ENCODE peak calls at places on chromosomes 4 and X, in five cellular contexts. One of them, this sample, is unnamed.

GRCh38 chr4:68906238-68907137 is 45.1 kb downstream of the UGT2A3 start:
- DNase-seq in AG04450: no peak
- DNase-seq in activated B cell treated with CpG ODN at 0.5 μM for 24 hours: no peak
- DNase-seq in dorsolateral prefrontal cortex: no peak
- DNase-seq in HCT116: no peak
- DNase-seq in this sample: no peak

GRCh38 chrX:129925305-129926092 is 19.5 kb downstream of the UTP14A start:
- DNase-seq in AG04450: peak; percentile 53
- DNase-seq in activated B cell treated with CpG ODN at 0.5 μM for 24 hours: peak; percentile 30
- DNase-seq in dorsolateral prefrontal cortex: peak; percentile 43
- DNase-seq in HCT116: peak; percentile 44
- DNase-seq in this sample: no peak

GRCh38 chrX:55161581-55161980 is 58.6 kb upstream of the PAGE5 start:
- DNase-seq in AG04450: no peak
- DNase-seq in activated B cell treated with CpG ODN at 0.5 μM for 24 hours: no peak
- DNase-seq in dorsolateral prefrontal cortex: no peak
- DNase-seq in HCT116: no peak
- DNase-seq in this sample: no peak

GRCh38 chr4:89838005-89838404 is 1.0 kb upstream of the SNCA start:
- DNase-seq in AG04450: no peak
- DNase-seq in activated B cell treated with CpG ODN at 0.5 μM for 24 hours: no peak
- DNase-seq in dorsolateral prefrontal cortex: no peak
- DNase-seq in HCT116: no peak
- DNase-seq in this sample: no peak

GRCh38 chrX:119189586-119189985 is 46.5 kb upstream of the PGRMC1 start:
- DNase-seq in AG04450: no peak
- DNase-seq in activated B cell treated with CpG ODN at 0.5 μM for 24 hours: no peak
- DNase-seq in dorsolateral prefrontal cortex: no peak
- DNase-seq in HCT116: no peak
- DNase-seq in this sample: no peak

GRCh38 chr4:165006457-165006856 is 25.3 kb upstream of the TRIM60 start:
- DNase-seq in AG04450: no peak
- DNase-seq in activated B cell treated with CpG ODN at 0.5 μM for 24 hours: no peak
- DNase-seq in dorsolateral prefrontal cortex: no peak
- DNase-seq in HCT116: no peak
- DNase-seq in this sample: no peak

GRCh38 chr4:159856451-159856850 is 753.6 kb downstream of the RAPGEF2 start:
- DNase-seq in AG04450: no peak
- DNase-seq in activated B cell treated with CpG ODN at 0.5 μM for 24 hours: no peak
- DNase-seq in dorsolateral prefrontal cortex: no peak
- DNase-seq in HCT116: no peak
- DNase-seq in this sample: no peak

GRCh38 chrX:24646745-24647182 is 383 bp downstream of the PCYT1B start:
- DNase-seq in AG04450: no peak
- DNase-seq in activated B cell treated with CpG ODN at 0.5 μM for 24 hours: no peak
- DNase-seq in dorsolateral prefrontal cortex: no peak
- DNase-seq in HCT116: no peak
- DNase-seq in this sample: no peak

GRCh38 chr4:110624904-110625494 is 2.1 kb upstream of the PITX2 start:
- DNase-seq in AG04450: no peak
- DNase-seq in activated B cell treated with CpG ODN at 0.5 μM for 24 hours: no peak
- DNase-seq in dorsolateral prefrontal cortex: no peak
- DNase-seq in HCT116: no peak
- DNase-seq in this sample: no peak

GRCh38 chrX:38375888-38376287 is 23.5 kb downstream of the OTC start:
- DNase-seq in AG04450: no peak
- DNase-seq in activated B cell treated with CpG ODN at 0.5 μM for 24 hours: no peak
- DNase-seq in dorsolateral prefrontal cortex: no peak
- DNase-seq in HCT116: peak; percentile 0
- DNase-seq in this sample: no peak

GRCh38 chrX:150913511-150913910 is 15.0 kb upstream of the CD99L2 start:
- DNase-seq in AG04450: no peak
- DNase-seq in activated B cell treated with CpG ODN at 0.5 μM for 24 hours: no peak
- DNase-seq in dorsolateral prefrontal cortex: no peak
- DNase-seq in HCT116: no peak
- DNase-seq in this sample: no peak

GRCh38 chr4:142944565-142944964 is 98.5 kb upstream of the INPP4B start:
- DNase-seq in AG04450: no peak
- DNase-seq in activated B cell treated with CpG ODN at 0.5 μM for 24 hours: no peak
- DNase-seq in dorsolateral prefrontal cortex: no peak
- DNase-seq in HCT116: no peak
- DNase-seq in this sample: no peak

GRCh38 chr4:7992846-7993245 is 53.2 kb upstream of the AFAP1 start:
- DNase-seq in AG04450: no peak
- DNase-seq in activated B cell treated with CpG ODN at 0.5 μM for 24 hours: no peak
- DNase-seq in dorsolateral prefrontal cortex: no peak
- DNase-seq in HCT116: no peak
- DNase-seq in this sample: no peak

GRCh38 chr4:158930573-158930972 is 161.7 kb downstream of the FNIP2 start:
- DNase-seq in AG04450: no peak
- DNase-seq in activated B cell treated with CpG ODN at 0.5 μM for 24 hours: no peak
- DNase-seq in dorsolateral prefrontal cortex: no peak
- DNase-seq in HCT116: no peak
- DNase-seq in this sample: no peak

GRCh38 chr4:40283968-40284367 is 51.2 kb upstream of the CHRNA9 start:
- DNase-seq in AG04450: no peak
- DNase-seq in activated B cell treated with CpG ODN at 0.5 μM for 24 hours: no peak
- DNase-seq in dorsolateral prefrontal cortex: no peak
- DNase-seq in HCT116: peak; percentile 91
- DNase-seq in this sample: no peak

GRCh38 chr4:108940086-108941033 is 177.5 kb upstream of the ETNPPL start:
- DNase-seq in AG04450: no peak
- DNase-seq in activated B cell treated with CpG ODN at 0.5 μM for 24 hours: no peak
- DNase-seq in dorsolateral prefrontal cortex: no peak
- DNase-seq in HCT116: no peak
- DNase-seq in this sample: no peak

GRCh38 chr4:183905081-183905592 is at the start of gene STOX2:
- DNase-seq in AG04450: no peak
- DNase-seq in activated B cell treated with CpG ODN at 0.5 μM for 24 hours: no peak
- DNase-seq in dorsolateral prefrontal cortex: peak; percentile 72
- DNase-seq in HCT116: no peak
- DNase-seq in this sample: peak; percentile 38

GRCh38 chr4:4430492-4431195 is 43.7 kb downstream of the NSG1 start:
- DNase-seq in AG04450: peak; percentile 49
- DNase-seq in activated B cell treated with CpG ODN at 0.5 μM for 24 hours: no peak
- DNase-seq in dorsolateral prefrontal cortex: no peak
- DNase-seq in HCT116: peak; percentile 39
- DNase-seq in this sample: no peak

GRCh38 chr4:41933997-41934812 is 1.0 kb upstream of the TMEM33 start:
- DNase-seq in AG04450: no peak
- DNase-seq in activated B cell treated with CpG ODN at 0.5 μM for 24 hours: no peak
- DNase-seq in dorsolateral prefrontal cortex: no peak
- DNase-seq in HCT116: peak; percentile 16
- DNase-seq in this sample: no peak

GRCh38 chr4:147984065-147984777 is 252.3 kb downstream of the ARHGAP10 start:
- DNase-seq in AG04450: peak; percentile 21
- DNase-seq in activated B cell treated with CpG ODN at 0.5 μM for 24 hours: no peak
- DNase-seq in dorsolateral prefrontal cortex: no peak
- DNase-seq in HCT116: peak; percentile 13
- DNase-seq in this sample: peak; percentile 52

GRCh38 chr4:38268108-38268507 is 307.9 kb downstream of the PTTG2 start:
- DNase-seq in AG04450: no peak
- DNase-seq in activated B cell treated with CpG ODN at 0.5 μM for 24 hours: no peak
- DNase-seq in dorsolateral prefrontal cortex: no peak
- DNase-seq in HCT116: no peak
- DNase-seq in this sample: no peak

GRCh38 chr4:10048931-10049655 is 27.8 kb upstream of the SLC2A9 start:
- DNase-seq in AG04450: no peak
- DNase-seq in activated B cell treated with CpG ODN at 0.5 μM for 24 hours: no peak
- DNase-seq in dorsolateral prefrontal cortex: no peak
- DNase-seq in HCT116: no peak
- DNase-seq in this sample: no peak

GRCh38 chr4:100819505-100819904 is 301.7 kb upstream of the EMCN start:
- DNase-seq in AG04450: no peak
- DNase-seq in activated B cell treated with CpG ODN at 0.5 μM for 24 hours: no peak
- DNase-seq in dorsolateral prefrontal cortex: peak; percentile 39
- DNase-seq in HCT116: no peak
- DNase-seq in this sample: no peak

GRCh38 chr4:157012781-157013180 is 41.2 kb upstream of the PDGFC start:
- DNase-seq in AG04450: no peak
- DNase-seq in activated B cell treated with CpG ODN at 0.5 μM for 24 hours: no peak
- DNase-seq in dorsolateral prefrontal cortex: no peak
- DNase-seq in HCT116: no peak
- DNase-seq in this sample: no peak

GRCh38 chr4:111398906-111399330 is 746.3 kb upstream of the FAM241A start:
- DNase-seq in AG04450: no peak
- DNase-seq in activated B cell treated with CpG ODN at 0.5 μM for 24 hours: no peak
- DNase-seq in dorsolateral prefrontal cortex: no peak
- DNase-seq in HCT116: no peak
- DNase-seq in this sample: no peak

GRCh38 chr4:88138561-88138960 is 19.9 kb downstream of the ABCG2 start:
- DNase-seq in AG04450: peak; percentile 63
- DNase-seq in activated B cell treated with CpG ODN at 0.5 μM for 24 hours: no peak
- DNase-seq in dorsolateral prefrontal cortex: no peak
- DNase-seq in HCT116: no peak
- DNase-seq in this sample: no peak

GRCh38 chrX:67426946-67427345 is 116.9 kb upstream of the AR start:
- DNase-seq in AG04450: no peak
- DNase-seq in activated B cell treated with CpG ODN at 0.5 μM for 24 hours: no peak
- DNase-seq in dorsolateral prefrontal cortex: no peak
- DNase-seq in HCT116: no peak
- DNase-seq in this sample: no peak

GRCh38 chr4:19971829-19972228 is 279.9 kb upstream of the SLIT2 start:
- DNase-seq in AG04450: no peak
- DNase-seq in activated B cell treated with CpG ODN at 0.5 μM for 24 hours: no peak
- DNase-seq in dorsolateral prefrontal cortex: no peak
- DNase-seq in HCT116: no peak
- DNase-seq in this sample: no peak

GRCh38 chrX:153708415-153708814 is 15.8 kb downstream of the BCAP31 start:
- DNase-seq in AG04450: peak; percentile 33
- DNase-seq in activated B cell treated with CpG ODN at 0.5 μM for 24 hours: no peak
- DNase-seq in dorsolateral prefrontal cortex: peak; percentile 63
- DNase-seq in HCT116: no peak
- DNase-seq in this sample: peak; percentile 61

GRCh38 chrX:99266255-99266654 is 1143.8 kb downstream of the PCDH19 start:
- DNase-seq in AG04450: no peak
- DNase-seq in activated B cell treated with CpG ODN at 0.5 μM for 24 hours: no peak
- DNase-seq in dorsolateral prefrontal cortex: no peak
- DNase-seq in HCT116: no peak
- DNase-seq in this sample: no peak
- TF ChIP-seq CTCF in AG04450: no peak
- TF ChIP-seq CTCF in activated B cell treated with CpG ODN at 0.5 μM for 24 hours: no peak
- TF ChIP-seq CTCF in dorsolateral prefrontal cortex: no peak
- TF ChIP-seq CTCF in HCT116: no peak
- TF ChIP-seq CTCF in this sample: no peak

GRCh38 chr4:6250235-6250983 is 19.2 kb upstream of the WFS1 start:
- DNase-seq in AG04450: peak; percentile 24
- DNase-seq in activated B cell treated with CpG ODN at 0.5 μM for 24 hours: no peak
- DNase-seq in dorsolateral prefrontal cortex: no peak
- DNase-seq in HCT116: peak; percentile 76
- DNase-seq in this sample: peak; percentile 81

GRCh38 chr4:6251365-6251764 is 18.3 kb upstream of the WFS1 start:
- DNase-seq in AG04450: no peak
- DNase-seq in activated B cell treated with CpG ODN at 0.5 μM for 24 hours: no peak
- DNase-seq in dorsolateral prefrontal cortex: no peak
- DNase-seq in HCT116: no peak
- DNase-seq in this sample: no peak

GRCh38 chr4:6253111-6253510 is 16.5 kb upstream of the WFS1 start:
- DNase-seq in AG04450: no peak
- DNase-seq in activated B cell treated with CpG ODN at 0.5 μM for 24 hours: no peak
- DNase-seq in dorsolateral prefrontal cortex: no peak
- DNase-seq in HCT116: no peak
- DNase-seq in this sample: no peak

GRCh38 chr4:6252051-6252450 is 17.6 kb upstream of the WFS1 start:
- DNase-seq in AG04450: no peak
- DNase-seq in activated B cell treated with CpG ODN at 0.5 μM for 24 hours: no peak
- DNase-seq in dorsolateral prefrontal cortex: no peak
- DNase-seq in HCT116: no peak
- DNase-seq in this sample: no peak

GRCh38 chr4:6250984-6251295 is 18.7 kb upstream of the WFS1 start:
- DNase-seq in AG04450: no peak
- DNase-seq in activated B cell treated with CpG ODN at 0.5 μM for 24 hours: no peak
- DNase-seq in dorsolateral prefrontal cortex: no peak
- DNase-seq in HCT116: no peak
- DNase-seq in this sample: no peak
- TF ChIP-seq CTCF in AG04450: no peak
- TF ChIP-seq CTCF in activated B cell treated with CpG ODN at 0.5 μM for 24 hours: no peak
- TF ChIP-seq CTCF in dorsolateral prefrontal cortex: no peak
- TF ChIP-seq CTCF in HCT116: no peak
- TF ChIP-seq CTCF in this sample: no peak

GRCh38 chr4:141807501-141807900 is 171.1 kb downstream of the IL15 start:
- DNase-seq in AG04450: no peak
- DNase-seq in activated B cell treated with CpG ODN at 0.5 μM for 24 hours: no peak
- DNase-seq in dorsolateral prefrontal cortex: no peak
- DNase-seq in HCT116: no peak
- DNase-seq in this sample: no peak

GRCh38 chr4:141810702-141811365 is 174.5 kb downstream of the IL15 start:
- DNase-seq in AG04450: no peak
- DNase-seq in activated B cell treated with CpG ODN at 0.5 μM for 24 hours: no peak
- DNase-seq in dorsolateral prefrontal cortex: no peak
- DNase-seq in HCT116: no peak
- DNase-seq in this sample: no peak

GRCh38 chr4:141814499-141814898 is 178.1 kb downstream of the IL15 start:
- DNase-seq in AG04450: no peak
- DNase-seq in activated B cell treated with CpG ODN at 0.5 μM for 24 hours: no peak
- DNase-seq in dorsolateral prefrontal cortex: no peak
- DNase-seq in HCT116: no peak
- DNase-seq in this sample: no peak

GRCh38 chr4:141807073-141807472 is 170.7 kb downstream of the IL15 start:
- DNase-seq in AG04450: no peak
- DNase-seq in activated B cell treated with CpG ODN at 0.5 μM for 24 hours: no peak
- DNase-seq in dorsolateral prefrontal cortex: no peak
- DNase-seq in HCT116: no peak
- DNase-seq in this sample: no peak

DNA sequence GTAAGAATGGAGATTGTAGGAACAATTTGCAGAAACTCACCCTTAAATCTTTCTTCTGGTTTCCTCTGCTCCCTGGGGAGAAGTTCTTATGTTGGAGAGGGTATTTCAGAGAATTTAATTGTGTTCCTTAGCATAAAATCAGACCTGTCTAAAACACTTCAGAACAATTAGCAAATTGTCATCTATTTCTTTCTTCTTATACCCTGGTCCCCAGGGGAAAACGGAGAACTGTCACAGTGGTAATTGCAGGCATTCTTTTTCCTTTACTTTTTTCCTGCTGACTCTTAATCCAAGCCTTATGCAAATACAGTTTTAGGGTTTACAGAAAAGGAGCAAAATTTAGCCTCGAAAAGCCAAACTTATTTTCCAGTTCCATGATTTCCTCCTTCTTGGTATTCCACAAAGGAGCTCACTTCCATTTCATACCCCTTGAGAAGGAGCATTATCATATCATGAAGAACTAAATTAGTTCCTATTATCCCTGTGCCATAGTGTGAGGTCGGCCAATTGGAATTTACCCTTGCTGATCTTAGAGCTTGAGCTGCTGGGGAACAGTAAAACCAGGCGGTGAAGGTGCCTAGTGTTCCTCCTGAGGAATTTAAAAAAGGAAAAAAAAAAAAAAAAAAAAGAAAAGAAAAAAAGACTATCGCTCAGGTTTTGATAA is 173.8 kb downstream of the IL15 start:
- DNase-seq in AG04450: no peak
- DNase-seq in activated B cell treated with CpG ODN at 0.5 μM for 24 hours: no peak
- DNase-seq in dorsolateral prefrontal cortex: no peak
- DNase-seq in HCT116: no peak
- DNase-seq in this sample: no peak
- TF ChIP-seq CTCF in AG04450: no peak
- TF ChIP-seq CTCF in activated B cell treated with CpG ODN at 0.5 μM for 24 hours: no peak
- TF ChIP-seq CTCF in dorsolateral prefrontal cortex: no peak
- TF ChIP-seq CTCF in HCT116: no peak
- TF ChIP-seq CTCF in this sample: no peak

GRCh38 chrX:74321191-74321590 is 17.2 kb downstream of the ZCCHC13 start:
- DNase-seq in AG04450: no peak
- DNase-seq in activated B cell treated with CpG ODN at 0.5 μM for 24 hours: no peak
- DNase-seq in dorsolateral prefrontal cortex: no peak
- DNase-seq in HCT116: no peak
- DNase-seq in this sample: no peak

GRCh38 chrX:74325130-74326059 is 21.4 kb downstream of the ZCCHC13 start:
- DNase-seq in AG04450: no peak
- DNase-seq in activated B cell treated with CpG ODN at 0.5 μM for 24 hours: no peak
- DNase-seq in dorsolateral prefrontal cortex: no peak
- DNase-seq in HCT116: no peak
- DNase-seq in this sample: no peak
- TF ChIP-seq CTCF in AG04450: no peak
- TF ChIP-seq CTCF in activated B cell treated with CpG ODN at 0.5 μM for 24 hours: no peak
- TF ChIP-seq CTCF in dorsolateral prefrontal cortex: no peak
- TF ChIP-seq CTCF in HCT116: no peak
- TF ChIP-seq CTCF in this sample: no peak